ENCODE peak calls at places on chromosomes 3 and 15, in six cellular contexts. One of them, this sample, is unnamed.
A peak's percentile ranks its signal among the peaks of the same experiment; 100 is the strongest.

GRCh38 chr3:57464801-57465200 is 79.3 kb downstream of the DNAH12 start:
- DNase-seq in small intestine: no peak
- DNase-seq in right lobe of liver: no peak
- DNase-seq in cardiac muscle cell: peak; percentile 4
- DNase-seq in endothelial cell of umbilical vein: peak; percentile 26
- DNase-seq in pancreas: no peak
- DNase-seq in this sample: no peak

GRCh38 chr3:32973982-32974381 is 22.5 kb downstream of the CCR4 start:
- DNase-seq in small intestine: peak; percentile 23
- DNase-seq in right lobe of liver: no peak
- DNase-seq in cardiac muscle cell: no peak
- DNase-seq in endothelial cell of umbilical vein: no peak
- DNase-seq in pancreas: no peak
- DNase-seq in this sample: no peak

GRCh38 chr3:194327030-194327413 is 24.1 kb downstream of the CPN2 start:
- DNase-seq in small intestine: no peak
- DNase-seq in right lobe of liver: no peak
- DNase-seq in cardiac muscle cell: no peak
- DNase-seq in endothelial cell of umbilical vein: no peak
- DNase-seq in pancreas: no peak
- DNase-seq in this sample: no peak

GRCh38 chr15:94246016-94246415 is 14.7 kb downstream of the MCTP2 start:
- DNase-seq in small intestine: no peak
- DNase-seq in right lobe of liver: no peak
- DNase-seq in cardiac muscle cell: no peak
- DNase-seq in endothelial cell of umbilical vein: no peak
- DNase-seq in pancreas: no peak
- DNase-seq in this sample: no peak

GRCh38 chr3:38039899-38040261 is 872 bp downstream of the DLEC1 start:
- DNase-seq in small intestine: peak; percentile 57
- DNase-seq in right lobe of liver: peak; percentile 50
- DNase-seq in cardiac muscle cell: no peak
- DNase-seq in endothelial cell of umbilical vein: no peak
- DNase-seq in pancreas: no peak
- DNase-seq in this sample: peak; percentile 49

GRCh38 chr3:31305324-31305723 is 227.4 kb upstream of the STT3B start:
- DNase-seq in small intestine: no peak
- DNase-seq in right lobe of liver: no peak
- DNase-seq in cardiac muscle cell: no peak
- DNase-seq in endothelial cell of umbilical vein: no peak
- DNase-seq in pancreas: no peak
- DNase-seq in this sample: no peak

GRCh38 chr3:100957407-100958100 is 35.7 kb downstream of the ABI3BP start:
- DNase-seq in small intestine: no peak
- DNase-seq in right lobe of liver: no peak
- DNase-seq in cardiac muscle cell: no peak
- DNase-seq in endothelial cell of umbilical vein: no peak
- DNase-seq in pancreas: no peak
- DNase-seq in this sample: no peak

GRCh38 chr3:139134678-139135372 is 90.1 kb upstream of the PRR23C start:
- DNase-seq in small intestine: no peak
- DNase-seq in right lobe of liver: no peak
- DNase-seq in cardiac muscle cell: no peak
- DNase-seq in endothelial cell of umbilical vein: no peak
- DNase-seq in pancreas: no peak
- DNase-seq in this sample: no peak

GRCh38 chr15:101176625-101177024 is 75.2 kb downstream of the CHSY1 start:
- DNase-seq in small intestine: no peak
- DNase-seq in right lobe of liver: no peak
- DNase-seq in cardiac muscle cell: no peak
- DNase-seq in endothelial cell of umbilical vein: peak; percentile 79
- DNase-seq in pancreas: no peak
- DNase-seq in this sample: no peak

GRCh38 chr3:69058180-69058946 is 6.2 kb upstream of the TMF1 start:
- DNase-seq in small intestine: peak; percentile 49
- DNase-seq in right lobe of liver: no peak
- DNase-seq in cardiac muscle cell: no peak
- DNase-seq in endothelial cell of umbilical vein: no peak
- DNase-seq in pancreas: no peak
- DNase-seq in this sample: no peak

GRCh38 chr3:172298247-172298646 is 150.0 kb downstream of the GHSR start:
- DNase-seq in small intestine: no peak
- DNase-seq in right lobe of liver: no peak
- DNase-seq in cardiac muscle cell: no peak
- DNase-seq in endothelial cell of umbilical vein: no peak
- DNase-seq in pancreas: no peak
- DNase-seq in this sample: no peak
- H3K27ac ChIP-seq in small intestine: no peak overlapping the region
- H3K27ac ChIP-seq in right lobe of liver: no peak overlapping the region
- H3K27ac ChIP-seq in cardiac muscle cell: no peak overlapping the region
- H3K27ac ChIP-seq in endothelial cell of umbilical vein: no peak overlapping the region
- H3K27ac ChIP-seq in pancreas: no peak overlapping the region
- H3K27ac ChIP-seq in this sample: no peak overlapping the region

DNA sequence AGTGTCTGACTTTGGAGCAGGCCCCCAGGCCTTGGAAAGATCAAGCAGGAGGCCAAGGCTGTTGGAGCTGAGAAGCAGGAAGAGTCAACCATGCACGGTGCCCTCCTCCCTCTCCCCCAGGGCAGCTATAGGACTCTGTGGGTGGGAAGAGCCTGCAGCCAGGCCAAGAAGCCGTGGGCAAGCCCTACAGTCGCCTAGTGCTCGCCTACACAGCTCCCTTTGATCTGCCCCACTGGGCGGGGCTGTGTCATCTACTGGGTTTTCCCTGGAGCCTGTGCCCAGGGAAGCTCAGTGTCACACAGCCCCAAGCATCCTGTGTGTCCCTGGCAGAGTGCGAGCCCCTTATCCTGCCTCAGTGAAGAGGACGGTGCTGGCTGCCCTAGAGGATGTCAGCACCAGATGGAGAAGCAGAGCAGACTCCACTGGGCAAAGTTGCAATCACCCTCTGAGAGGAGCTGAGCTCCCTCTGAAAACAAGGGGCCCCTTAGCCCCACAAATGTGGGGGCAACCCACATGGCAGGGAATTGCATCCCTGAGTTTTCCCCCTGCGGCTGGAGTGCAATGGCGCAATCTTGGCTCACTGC is 72.1 kb downstream of the KLF13 start:
- DNase-seq in small intestine: peak; percentile 67
- DNase-seq in right lobe of liver: no peak
- DNase-seq in cardiac muscle cell: no peak
- DNase-seq in endothelial cell of umbilical vein: no peak
- DNase-seq in pancreas: no peak
- DNase-seq in this sample: no peak
- H3K27ac ChIP-seq in small intestine: no peak overlapping the region
- H3K27ac ChIP-seq in right lobe of liver: no peak overlapping the region
- H3K27ac ChIP-seq in cardiac muscle cell: no peak overlapping the region
- H3K27ac ChIP-seq in endothelial cell of umbilical vein: no peak overlapping the region
- H3K27ac ChIP-seq in pancreas: no peak overlapping the region
- H3K27ac ChIP-seq in this sample: no peak overlapping the region

GRCh38 chr15:73794501-73795133 is 41.5 kb upstream of the INSYN1 start:
- DNase-seq in small intestine: no peak
- DNase-seq in right lobe of liver: no peak
- DNase-seq in cardiac muscle cell: no peak
- DNase-seq in endothelial cell of umbilical vein: no peak
- DNase-seq in pancreas: no peak
- DNase-seq in this sample: no peak

GRCh38 chr15:73796266-73796939 is 43.3 kb upstream of the INSYN1 start:
- DNase-seq in small intestine: no peak
- DNase-seq in right lobe of liver: no peak
- DNase-seq in cardiac muscle cell: no peak
- DNase-seq in endothelial cell of umbilical vein: no peak
- DNase-seq in pancreas: no peak
- DNase-seq in this sample: peak; percentile 19

GRCh38 chr15:73787621-73788020 is 34.5 kb upstream of the INSYN1 start:
- DNase-seq in small intestine: no peak
- DNase-seq in right lobe of liver: no peak
- DNase-seq in cardiac muscle cell: no peak
- DNase-seq in endothelial cell of umbilical vein: no peak
- DNase-seq in pancreas: no peak
- DNase-seq in this sample: no peak

GRCh38 chr15:73789491-73790240 is 36.5 kb upstream of the INSYN1 start:
- DNase-seq in small intestine: no peak
- DNase-seq in right lobe of liver: no peak
- DNase-seq in cardiac muscle cell: no peak
- DNase-seq in endothelial cell of umbilical vein: no peak
- DNase-seq in pancreas: no peak
- DNase-seq in this sample: no peak

DNA sequence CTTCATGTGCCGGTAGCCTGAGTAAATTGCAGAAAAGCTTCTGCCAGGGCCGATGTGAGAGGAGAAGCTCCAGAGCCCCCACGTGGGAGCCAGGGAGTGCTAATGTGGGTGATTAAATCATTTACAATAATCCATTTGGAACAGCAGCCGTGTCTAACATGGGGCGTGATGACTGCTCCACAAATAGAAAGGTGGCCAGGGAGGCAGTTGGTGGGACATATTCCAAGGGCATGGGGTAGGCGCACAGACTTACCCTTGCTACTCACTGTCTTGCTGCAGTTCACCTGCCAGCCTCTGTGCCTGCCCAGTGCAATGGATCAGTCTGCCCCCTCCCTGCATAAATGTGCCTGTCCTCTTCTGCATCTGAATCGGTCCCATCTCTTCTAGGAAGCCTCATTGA is 39.3 kb upstream of the INSYN1 start:
- DNase-seq in small intestine: no peak
- DNase-seq in right lobe of liver: no peak
- DNase-seq in cardiac muscle cell: no peak
- DNase-seq in endothelial cell of umbilical vein: no peak
- DNase-seq in pancreas: no peak
- DNase-seq in this sample: no peak
- H3K27ac ChIP-seq in small intestine: no peak overlapping the region
- H3K27ac ChIP-seq in right lobe of liver: no peak overlapping the region
- H3K27ac ChIP-seq in cardiac muscle cell: no peak overlapping the region
- H3K27ac ChIP-seq in endothelial cell of umbilical vein: no peak overlapping the region
- H3K27ac ChIP-seq in pancreas: no peak overlapping the region
- H3K27ac ChIP-seq in this sample: no peak overlapping the region

GRCh38 chr15:69660114-69660513 is 207.5 kb downstream of the RPLP1 start:
- DNase-seq in small intestine: no peak
- DNase-seq in right lobe of liver: no peak
- DNase-seq in cardiac muscle cell: no peak
- DNase-seq in endothelial cell of umbilical vein: no peak
- DNase-seq in pancreas: no peak
- DNase-seq in this sample: no peak

GRCh38 chr15:69661446-69661845 is 208.8 kb downstream of the RPLP1 start:
- DNase-seq in small intestine: no peak
- DNase-seq in right lobe of liver: no peak
- DNase-seq in cardiac muscle cell: no peak
- DNase-seq in endothelial cell of umbilical vein: no peak
- DNase-seq in pancreas: no peak
- DNase-seq in this sample: no peak

GRCh38 chr15:69660658-69661405 is 208.2 kb downstream of the RPLP1 start:
- DNase-seq in small intestine: no peak
- DNase-seq in right lobe of liver: no peak
- DNase-seq in cardiac muscle cell: no peak
- DNase-seq in endothelial cell of umbilical vein: no peak
- DNase-seq in pancreas: no peak
- DNase-seq in this sample: no peak

GRCh38 chr15:69658401-69658945 is 205.9 kb downstream of the RPLP1 start:
- DNase-seq in small intestine: no peak
- DNase-seq in right lobe of liver: no peak
- DNase-seq in cardiac muscle cell: no peak
- DNase-seq in endothelial cell of umbilical vein: no peak
- DNase-seq in pancreas: no peak
- DNase-seq in this sample: no peak

DNA sequence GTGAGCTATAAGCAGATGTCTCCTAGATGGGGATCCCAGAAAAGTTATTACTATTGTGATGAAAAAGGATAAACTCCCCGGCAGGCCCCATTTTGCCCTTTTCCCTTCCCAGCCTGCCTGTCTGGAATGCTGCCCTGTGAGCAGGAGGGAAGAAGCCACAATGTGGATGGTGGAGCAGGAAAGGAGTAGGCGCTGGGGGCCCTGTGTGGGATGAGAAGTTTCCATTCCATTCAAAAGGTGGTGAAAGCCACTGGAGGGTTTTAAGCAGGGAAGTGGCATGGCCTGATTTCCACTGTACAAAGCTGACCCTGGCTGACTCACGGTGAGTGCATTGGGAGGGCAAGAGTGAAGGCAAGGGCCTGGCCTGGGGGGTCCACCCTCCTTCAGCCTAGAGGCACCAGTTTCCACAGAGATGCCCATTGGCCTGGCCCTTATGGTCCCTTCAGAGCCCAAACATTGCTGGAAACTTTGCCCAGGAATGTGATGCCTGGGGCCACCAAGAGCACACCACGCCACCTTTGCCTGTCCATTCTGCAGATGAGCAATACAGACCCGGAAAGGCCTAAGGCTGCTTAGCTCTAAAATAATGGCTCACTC is 206.9 kb downstream of the RPLP1 start:
- DNase-seq in small intestine: no peak
- DNase-seq in right lobe of liver: no peak
- DNase-seq in cardiac muscle cell: no peak
- DNase-seq in endothelial cell of umbilical vein: no peak
- DNase-seq in pancreas: no peak
- DNase-seq in this sample: no peak
- H3K27ac ChIP-seq in small intestine: no peak overlapping the region
- H3K27ac ChIP-seq in right lobe of liver: no peak overlapping the region
- H3K27ac ChIP-seq in cardiac muscle cell: no peak overlapping the region
- H3K27ac ChIP-seq in endothelial cell of umbilical vein: no peak overlapping the region
- H3K27ac ChIP-seq in pancreas: no peak overlapping the region
- H3K27ac ChIP-seq in this sample: no peak overlapping the region

GRCh38 chr3:110070539-110070916 is 733.2 kb upstream of the DPPA4 start:
- DNase-seq in small intestine: no peak
- DNase-seq in right lobe of liver: no peak
- DNase-seq in cardiac muscle cell: no peak
- DNase-seq in endothelial cell of umbilical vein: no peak
- DNase-seq in pancreas: no peak
- DNase-seq in this sample: no peak

GRCh38 chr3:110066201-110066600 is 728.9 kb upstream of the DPPA4 start:
- DNase-seq in small intestine: no peak
- DNase-seq in right lobe of liver: no peak
- DNase-seq in cardiac muscle cell: no peak
- DNase-seq in endothelial cell of umbilical vein: no peak
- DNase-seq in pancreas: no peak
- DNase-seq in this sample: no peak

GRCh38 chr3:110069641-110070538 is 732.5 kb upstream of the DPPA4 start:
- DNase-seq in small intestine: no peak
- DNase-seq in right lobe of liver: no peak
- DNase-seq in cardiac muscle cell: peak; percentile 42
- DNase-seq in endothelial cell of umbilical vein: no peak
- DNase-seq in pancreas: no peak
- DNase-seq in this sample: no peak

GRCh38 chr3:110063178-110063577 is 725.8 kb upstream of the DPPA4 start:
- DNase-seq in small intestine: no peak
- DNase-seq in right lobe of liver: no peak
- DNase-seq in cardiac muscle cell: no peak
- DNase-seq in endothelial cell of umbilical vein: no peak
- DNase-seq in pancreas: no peak
- DNase-seq in this sample: no peak

GRCh38 chr3:110067527-110067926 is 730.2 kb upstream of the DPPA4 start:
- DNase-seq in small intestine: no peak
- DNase-seq in right lobe of liver: no peak
- DNase-seq in cardiac muscle cell: no peak
- DNase-seq in endothelial cell of umbilical vein: no peak
- DNase-seq in pancreas: no peak
- DNase-seq in this sample: no peak
- H3K27ac ChIP-seq in small intestine: no peak overlapping the region
- H3K27ac ChIP-seq in right lobe of liver: no peak overlapping the region
- H3K27ac ChIP-seq in cardiac muscle cell: no peak overlapping the region
- H3K27ac ChIP-seq in endothelial cell of umbilical vein: no peak overlapping the region
- H3K27ac ChIP-seq in pancreas: no peak overlapping the region
- H3K27ac ChIP-seq in this sample: no peak overlapping the region

GRCh38 chr3:168974628-168975403 is 688.7 kb downstream of the MECOM start:
- DNase-seq in small intestine: no peak
- DNase-seq in right lobe of liver: no peak
- DNase-seq in cardiac muscle cell: no peak
- DNase-seq in endothelial cell of umbilical vein: no peak
- DNase-seq in pancreas: no peak
- DNase-seq in this sample: no peak
- H3K27ac ChIP-seq in small intestine: no peak overlapping the region
- H3K27ac ChIP-seq in right lobe of liver: no peak overlapping the region
- H3K27ac ChIP-seq in cardiac muscle cell: no peak overlapping the region
- H3K27ac ChIP-seq in endothelial cell of umbilical vein: no peak overlapping the region
- H3K27ac ChIP-seq in pancreas: no peak overlapping the region
- H3K27ac ChIP-seq in this sample: no peak overlapping the region

This sample was measured in substantia nigra.